ENCODE peak calls at places on chromosomes 3 and 15, in six cellular contexts. P is heart right ventricle, E is A549, I is psoas muscle, V is fibroblast of pulmonary artery, L is OCI-LY7. H is an unnamed sample.

GRCh38 chr15:100759698-100760356 is 119.8 kb upstream of the ALDH1A3 start:
- DNase-seq in L (no peak), P (no peak), I (peak; percentile 26), V (peak; percentile 34), E (peak; percentile 92), H (peak; percentile 91)

GRCh38 chr3:59885103-59885502 is 835.3 kb upstream of the CFAP20DC start:
- DNase-seq in I (no peak), P (no peak), E (no peak), V (no peak), L (no peak), H (no peak)

GRCh38 chr3:109887293-109887692 is 549.9 kb upstream of the DPPA4 start:
- DNase-seq in E (no peak), I (no peak), V (no peak), L (no peak), P (no peak), H (no peak)

GRCh38 chr15:66294157-66294931 is 976 bp downstream of the DIS3L start:
- DNase-seq in V (peak; percentile 71), I (no peak), P (no peak), L (peak; percentile 70), E (peak; percentile 67), H (peak; percentile 42)

GRCh38 chr15:28002136-28002861 is 96.8 kb downstream of the OCA2 start:
- DNase-seq in L (no peak), I (no peak), P (no peak), V (no peak), E (no peak), H (no peak)

GRCh38 chr15:75542386-75542797 is 36.7 kb downstream of the PTPN9 start:
- DNase-seq in V (no peak), I (no peak), P (no peak), E (no peak), L (no peak), H (no peak)

GRCh38 chr15:66883322-66883911 is 181.4 kb downstream of the SMAD6 start:
- DNase-seq in P (peak; percentile 94), V (peak; percentile 100), E (peak; percentile 96), L (no peak), I (peak; percentile 95), H (peak; percentile 99)

GRCh38 chr15:75348563-75349350 is 1.9 kb downstream of the NEIL1 start:
- DNase-seq in L (no peak), V (no peak), P (no peak), E (no peak), I (peak; percentile 58), H (peak; percentile 26)

GRCh38 chr15:46304320-46304719 is 669.5 kb downstream of the SQOR start:
- DNase-seq in P (no peak), L (peak; percentile 58), I (no peak), V (peak; percentile 18), E (peak; percentile 2), H (peak; percentile 2)

GRCh38 chr15:80234883-80235282 is 17.1 kb downstream of the CTXND1 start:
- DNase-seq in P (no peak), L (peak; percentile 42), V (peak; percentile 50), I (no peak), E (peak; percentile 53), H (peak; percentile 50)

GRCh38 chr15:70200511-70200991 is 102.8 kb upstream of the TLE3 start:
- DNase-seq in L (no peak), I (peak; percentile 71), E (no peak), V (no peak), P (no peak), H (peak; percentile 26)

GRCh38 chr15:101498076-101498730 is 8.7 kb upstream of the PCSK6 start:
- DNase-seq in V (no peak), P (no peak), L (no peak), E (no peak), I (peak; percentile 39), H (no peak)

GRCh38 chr3:58066842-58067241 is 58.6 kb downstream of the FLNB start:
- DNase-seq in E (no peak), L (no peak), P (no peak), V (peak; percentile 64), I (no peak), H (no peak)

GRCh38 chr15:88274534-88275460 is 18.3 kb upstream of the NTRK3 start:
- DNase-seq in E (peak; percentile 91), I (peak; percentile 73), P (peak; percentile 43), L (peak; percentile 68), V (peak; percentile 69), H (peak; percentile 41)

GRCh38 chr3:172685331-172686214 is 25.3 kb downstream of the NCEH1 start:
- DNase-seq in E (no peak), L (no peak), P (no peak), V (peak; percentile 61), I (no peak), H (peak; percentile 95)

GRCh38 chr3:115713247-115713646 is 89.9 kb downstream of the GAP43 start:
- DNase-seq in E (no peak), V (peak; percentile 13), P (peak; percentile 21), I (no peak), L (no peak), H (no peak)

GRCh38 chr3:61530355-61530754 is 31.0 kb upstream of the PTPRG start:
- DNase-seq in L (peak; percentile 14), E (no peak), P (peak; percentile 23), I (no peak), V (peak; percentile 64), H (peak; percentile 62)

GRCh38 chr3:45446706-45447105 is 58.3 kb downstream of the LARS2 start:
- DNase-seq in E (no peak), V (no peak), L (no peak), I (no peak), P (no peak), H (no peak)

GRCh38 chr15:101675796-101676582 is 23.8 kb upstream of the TM2D3 start:
- DNase-seq in E (peak; percentile 34), P (no peak), I (no peak), L (no peak), V (peak; percentile 68), H (peak; percentile 67)

GRCh38 chr15:67807141-67807540 is 18.2 kb upstream of the SKOR1 start:
- DNase-seq in V (no peak), L (no peak), E (no peak), P (no peak), I (peak; percentile 43), H (no peak)

GRCh38 chr3:130748981-130749380 is 2.4 kb upstream of the PIK3R4 start:
- DNase-seq in L (no peak), V (no peak), P (no peak), E (no peak), I (no peak), H (no peak)

GRCh38 chr15:50549326-50549725 is 2.9 kb upstream of the USP50 start:
- DNase-seq in V (no peak), L (no peak), E (no peak), P (no peak), I (no peak), H (no peak)

GRCh38 chr3:134446800-134447199 is 39.0 kb downstream of the ANAPC13 start:
- DNase-seq in E (no peak), V (peak; percentile 59), I (no peak), L (no peak), P (no peak), H (peak; percentile 59)

GRCh38 chr3:10116138-10116460 is 624 bp downstream of the BRK1 start:
- DNase-seq in E (peak; percentile 12), V (peak; percentile 33), P (no peak), I (no peak), L (no peak), H (peak; percentile 40)

GRCh38 chr3:88141458-88142083 is 8.2 kb upstream of the C3orf38 start:
- DNase-seq in I (no peak), V (peak; percentile 22), E (no peak), L (no peak), P (no peak), H (peak; percentile 76)

GRCh38 chr3:193905993-193906396 is 230.0 kb upstream of the HES1 start:
- DNase-seq in V (no peak), I (peak; percentile 57), L (no peak), E (no peak), P (no peak), H (no peak)

GRCh38 chr15:29914441-29915053 is 92.3 kb upstream of the TJP1 start:
- DNase-seq in E (no peak), L (no peak), I (no peak), P (no peak), V (no peak), H (no peak)

GRCh38 chr15:29917600-29918597 is 95.6 kb upstream of the TJP1 start:
- DNase-seq in P (no peak), I (no peak), V (no peak), L (no peak), E (no peak), H (peak; percentile 57)

GRCh38 chr15:29910068-29910467 is 87.8 kb upstream of the TJP1 start:
- DNase-seq in V (no peak), E (no peak), I (no peak), L (no peak), P (peak; percentile 31), H (no peak)

GRCh38 chr15:29911705-29912104 is 89.4 kb upstream of the TJP1 start:
- DNase-seq in V (no peak), L (no peak), I (no peak), E (no peak), P (no peak), H (no peak)

GRCh38 chr15:29913528-29914135 is 91.4 kb upstream of the TJP1 start:
- DNase-seq in P (no peak), I (no peak), E (no peak), V (peak; percentile 55), L (no peak), H (no peak)
- H3K4me3 ChIP-seq in P (no peak overlapping the region), I (no peak overlapping the region), E (no peak overlapping the region), V (no peak overlapping the region), L (no peak overlapping the region), H (no peak overlapping the region)

GRCh38 chr3:65950340-65951326 is 88.1 kb downstream of the MAGI1 start:
- DNase-seq in I (no peak), E (no peak), L (no peak), P (no peak), V (no peak), H (no peak)
- TF ChIP-seq CTCF in I (no peak), E (no peak), L (no peak), P (no peak), V (no peak), H (no peak)

GRCh38 chr15:96345560-96346389 is 15.3 kb downstream of the NR2F2 start:
- DNase-seq in L (no peak), P (peak; percentile 82), I (peak; percentile 89), V (peak; percentile 87), E (peak; percentile 94), H (peak; percentile 78)
- H3K4me3 ChIP-seq in L (no peak overlapping the region), P (peak overlapping the region; percentile 81), I (peak overlapping the region; percentile 92), V (peak overlapping the region; percentile 56), E (peak overlapping the region; percentile 46), H (peak overlapping the region; percentile 68)

GRCh38 chr3:44439499-44440295 is 37.8 kb downstream of the ZNF445 start:
- DNase-seq in E (no peak), L (peak; percentile 77), V (peak; percentile 99), I (peak; percentile 70), P (peak; percentile 91), H (no peak)
- TF ChIP-seq CTCF in E (no peak), L (no peak), V (no peak), I (no peak), P (no peak), H (no peak)

DNA sequence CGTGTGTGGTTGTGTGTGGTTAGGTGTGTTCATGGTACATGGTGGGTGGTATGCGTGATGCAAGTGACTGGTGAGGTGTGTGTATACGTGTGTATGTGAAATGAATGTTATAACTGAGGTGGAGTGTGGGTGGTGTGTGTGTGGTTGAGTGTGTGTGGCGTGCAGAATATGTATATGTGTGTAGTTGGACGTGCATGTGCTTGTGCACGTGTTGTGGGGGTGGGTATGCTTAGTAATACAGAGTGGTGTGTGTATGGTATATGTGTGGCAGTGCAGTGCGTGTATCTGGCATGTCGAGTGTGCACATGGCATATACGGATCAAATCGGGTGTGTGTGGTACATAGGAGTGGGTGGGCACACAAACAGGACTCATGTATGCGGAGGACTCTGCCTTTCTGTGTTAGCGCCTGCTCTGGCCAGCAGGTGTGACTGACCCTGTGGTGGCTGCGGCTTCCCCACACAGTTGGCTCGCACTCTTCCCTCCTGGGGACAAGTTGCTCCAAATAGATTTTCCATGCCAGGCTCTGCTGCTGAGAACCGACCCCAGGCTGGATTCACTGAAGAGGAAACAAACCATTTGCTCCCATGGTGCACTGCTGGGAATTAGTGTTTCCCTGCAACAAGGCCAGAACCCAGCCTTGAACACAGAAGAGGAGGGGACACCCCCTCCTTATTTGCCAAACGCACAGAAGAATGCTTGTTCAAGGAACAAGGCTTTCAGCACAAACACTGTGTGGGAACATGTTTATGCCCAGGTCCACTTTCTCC is 1.2 kb upstream of the C3orf70 start:
- DNase-seq in E (no peak), V (no peak), I (no peak), L (no peak), P (no peak), H (no peak)
- H3K4me3 ChIP-seq in E (no peak overlapping the region), V (no peak overlapping the region), I (peak overlapping the region; percentile 71), L (no peak overlapping the region), P (peak overlapping the region; percentile 76), H (no peak overlapping the region)